ENCODE peak calls at places on chromosomes 12 and 14, in six cellular contexts. One of them, this sample, is unnamed.

GRCh38 chr14:90140956-90141316 is 79.1 kb downstream of the KCNK13 start:
- DNase-seq in GM23248: peak
- DNase-seq in mesenchymal stem cell: peak
- DNase-seq in IMR-90: peak
- DNase-seq in neuronal stem cell: no peak
- DNase-seq in HCT116: no peak
- DNase-seq in this sample: no peak

GRCh38 chr12:79895804-79896203 is 39.1 kb downstream of the PPP1R12A start:
- DNase-seq in HCT116: no peak
- DNase-seq in IMR-90: no peak
- DNase-seq in mesenchymal stem cell: no peak
- DNase-seq in GM23248: no peak
- DNase-seq in neuronal stem cell: no peak
- DNase-seq in this sample: no peak

GRCh38 chr12:8950702-8951478 is 1.4 kb upstream of the M6PR start:
- DNase-seq in GM23248: peak
- DNase-seq in IMR-90: no peak
- DNase-seq in mesenchymal stem cell: peak
- DNase-seq in neuronal stem cell: no peak
- DNase-seq in HCT116: no peak
- DNase-seq in this sample: no peak

GRCh38 chr12:116916122-116916521 is 5.4 kb downstream of the FBXW8 start:
- DNase-seq in mesenchymal stem cell: peak
- DNase-seq in IMR-90: peak
- DNase-seq in GM23248: peak
- DNase-seq in HCT116: peak
- DNase-seq in neuronal stem cell: no peak
- DNase-seq in this sample: no peak

GRCh38 chr12:52074006-52074405 is 4.2 kb downstream of the ATG101 start:
- DNase-seq in HCT116: no peak
- DNase-seq in GM23248: peak
- DNase-seq in IMR-90: no peak
- DNase-seq in neuronal stem cell: no peak
- DNase-seq in mesenchymal stem cell: peak
- DNase-seq in this sample: no peak

GRCh38 chr12:50283924-50284236 is 560 bp upstream of the LIMA1 start:
- DNase-seq in IMR-90: no peak
- DNase-seq in mesenchymal stem cell: no peak
- DNase-seq in GM23248: peak
- DNase-seq in neuronal stem cell: no peak
- DNase-seq in HCT116: no peak
- DNase-seq in this sample: no peak

GRCh38 chr14:81400202-81400678 is at the start of gene STON2:
- DNase-seq in GM23248: peak
- DNase-seq in mesenchymal stem cell: no peak
- DNase-seq in HCT116: peak
- DNase-seq in neuronal stem cell: no peak
- DNase-seq in IMR-90: no peak
- DNase-seq in this sample: no peak

GRCh38 chr14:75016815-75017214 is 14.1 kb downstream of the EIF2B2 start:
- DNase-seq in IMR-90: no peak
- DNase-seq in GM23248: no peak
- DNase-seq in neuronal stem cell: no peak
- DNase-seq in mesenchymal stem cell: no peak
- DNase-seq in HCT116: no peak
- DNase-seq in this sample: no peak

GRCh38 chr12:152440-152839 is 61.5 kb downstream of the SLC6A12 start:
- DNase-seq in mesenchymal stem cell: peak
- DNase-seq in IMR-90: peak
- DNase-seq in HCT116: no peak
- DNase-seq in neuronal stem cell: no peak
- DNase-seq in GM23248: peak
- DNase-seq in this sample: no peak

GRCh38 chr14:89524412-89524811 is 107.4 kb upstream of the FOXN3 start:
- DNase-seq in HCT116: no peak
- DNase-seq in GM23248: no peak
- DNase-seq in neuronal stem cell: no peak
- DNase-seq in IMR-90: no peak
- DNase-seq in mesenchymal stem cell: no peak
- DNase-seq in this sample: no peak

GRCh38 chr12:67969134-67969782 is 20.0 kb upstream of the IFNG-AS1 start:
- DNase-seq in IMR-90: no peak
- DNase-seq in GM23248: peak
- DNase-seq in HCT116: no peak
- DNase-seq in neuronal stem cell: no peak
- DNase-seq in mesenchymal stem cell: no peak
- DNase-seq in this sample: no peak

GRCh38 chr14:68141531-68142088 is 322.0 kb downstream of the RAD51B start:
- DNase-seq in neuronal stem cell: no peak
- DNase-seq in HCT116: peak
- DNase-seq in mesenchymal stem cell: peak
- DNase-seq in IMR-90: peak
- DNase-seq in GM23248: peak
- DNase-seq in this sample: no peak

GRCh38 chr12:32178341-32179010 is 71.8 kb downstream of the BICD1 start:
- DNase-seq in GM23248: no peak
- DNase-seq in neuronal stem cell: no peak
- DNase-seq in IMR-90: no peak
- DNase-seq in mesenchymal stem cell: no peak
- DNase-seq in HCT116: no peak
- DNase-seq in this sample: peak

GRCh38 chr14:52609445-52610044 is 56.9 kb downstream of the GPR137C start:
- DNase-seq in GM23248: no peak
- DNase-seq in IMR-90: no peak
- DNase-seq in neuronal stem cell: no peak
- DNase-seq in HCT116: no peak
- DNase-seq in mesenchymal stem cell: no peak
- DNase-seq in this sample: no peak

GRCh38 chr14:90674043-90674670 is 142.1 kb downstream of the TTC7B start:
- DNase-seq in GM23248: no peak
- DNase-seq in HCT116: no peak
- DNase-seq in mesenchymal stem cell: no peak
- DNase-seq in IMR-90: no peak
- DNase-seq in neuronal stem cell: no peak
- DNase-seq in this sample: no peak

GRCh38 chr12:108811411-108812185 is 45.8 kb downstream of the SSH1 start:
- DNase-seq in neuronal stem cell: no peak
- DNase-seq in HCT116: no peak
- DNase-seq in mesenchymal stem cell: no peak
- DNase-seq in IMR-90: no peak
- DNase-seq in GM23248: peak
- DNase-seq in this sample: no peak

GRCh38 chr12:304815-305214 is 42.2 kb upstream of the SLC6A13 start:
- DNase-seq in neuronal stem cell: no peak
- DNase-seq in HCT116: no peak
- DNase-seq in IMR-90: peak
- DNase-seq in GM23248: peak
- DNase-seq in mesenchymal stem cell: peak
- DNase-seq in this sample: no peak

GRCh38 chr12:5305425-5305824 is 126.5 kb upstream of the NTF3 start:
- DNase-seq in IMR-90: no peak
- DNase-seq in GM23248: no peak
- DNase-seq in mesenchymal stem cell: no peak
- DNase-seq in neuronal stem cell: no peak
- DNase-seq in HCT116: no peak
- DNase-seq in this sample: no peak

DNA sequence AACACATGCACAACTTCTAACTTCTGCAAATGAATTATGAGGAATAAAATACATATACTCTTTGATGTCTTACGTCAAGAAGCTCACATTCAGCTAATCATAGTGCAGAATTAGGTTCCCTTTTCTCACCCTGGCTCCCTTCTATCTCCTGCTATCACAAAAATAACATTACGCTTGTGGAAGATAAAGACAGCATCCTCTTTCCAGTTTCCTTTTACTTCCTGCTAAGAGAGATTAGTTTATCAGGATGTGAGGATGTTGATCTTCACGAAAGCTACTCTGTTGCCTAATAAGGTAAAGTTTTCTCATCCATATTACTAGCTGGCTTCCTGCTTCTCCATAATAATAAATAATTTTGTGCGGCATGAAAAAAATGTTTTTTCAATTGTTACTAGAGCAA is 217.6 kb upstream of the DCN start:
- DNase-seq in IMR-90: no peak
- DNase-seq in mesenchymal stem cell: no peak
- DNase-seq in neuronal stem cell: no peak
- DNase-seq in HCT116: no peak
- DNase-seq in GM23248: no peak
- DNase-seq in this sample: no peak
- H2AFZ ChIP-seq in IMR-90: no peak
- H2AFZ ChIP-seq in mesenchymal stem cell: no peak
- H2AFZ ChIP-seq in neuronal stem cell: no peak
- H2AFZ ChIP-seq in HCT116: no peak
- H2AFZ ChIP-seq in GM23248: no peak
- H2AFZ ChIP-seq in this sample: no peak

DNA sequence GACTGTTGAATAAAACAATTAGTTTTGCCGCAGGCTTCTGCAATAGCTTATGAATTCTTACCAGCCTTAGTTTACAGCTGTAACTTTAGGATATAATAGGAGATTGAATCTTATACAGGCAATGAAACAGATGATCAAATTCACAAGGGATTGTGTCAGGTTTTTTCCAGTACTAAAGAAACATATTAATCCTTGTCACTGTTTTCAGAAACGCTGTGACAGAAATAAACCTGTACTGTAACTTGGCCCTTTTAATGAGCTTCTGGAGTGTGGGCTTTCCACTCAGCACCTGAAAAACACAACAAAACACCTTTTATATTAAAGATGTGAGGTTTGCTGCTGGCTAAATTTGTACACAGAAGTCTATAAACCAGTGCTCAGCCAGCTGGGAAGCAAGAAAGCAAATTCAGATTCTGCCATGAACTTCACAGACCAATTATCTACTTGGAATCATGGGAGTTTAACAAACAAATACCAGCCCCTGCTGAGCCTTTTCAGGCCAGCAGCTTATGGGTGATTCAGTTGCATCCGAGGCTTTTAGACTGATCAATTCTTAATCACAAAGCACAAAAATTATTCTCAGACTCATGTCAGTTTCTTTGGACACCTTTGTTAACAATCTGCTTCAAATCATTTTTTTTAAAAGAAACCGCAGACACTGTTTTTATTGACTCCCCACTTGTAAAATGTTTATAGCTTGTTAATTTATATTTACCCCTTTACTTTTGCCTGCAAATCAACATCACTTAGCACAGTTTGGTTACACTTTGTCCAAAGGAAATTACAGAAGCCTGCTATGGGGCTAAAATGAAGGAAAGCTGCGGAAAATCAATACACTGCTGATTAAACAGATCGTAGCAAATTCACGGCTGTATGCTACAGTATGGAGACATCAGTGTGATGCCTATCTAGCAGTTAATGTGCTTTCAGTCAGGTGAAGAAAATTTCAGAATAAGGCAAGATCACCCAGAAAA is 109.6 kb downstream of the FOXG1 start:
- DNase-seq in neuronal stem cell: peak
- DNase-seq in GM23248: no peak
- DNase-seq in HCT116: no peak
- DNase-seq in IMR-90: no peak
- DNase-seq in mesenchymal stem cell: no peak
- DNase-seq in this sample: no peak
- H2AFZ ChIP-seq in neuronal stem cell: peak
- H2AFZ ChIP-seq in GM23248: no peak
- H2AFZ ChIP-seq in HCT116: no peak
- H2AFZ ChIP-seq in IMR-90: no peak
- H2AFZ ChIP-seq in mesenchymal stem cell: no peak
- H2AFZ ChIP-seq in this sample: no peak

DNA sequence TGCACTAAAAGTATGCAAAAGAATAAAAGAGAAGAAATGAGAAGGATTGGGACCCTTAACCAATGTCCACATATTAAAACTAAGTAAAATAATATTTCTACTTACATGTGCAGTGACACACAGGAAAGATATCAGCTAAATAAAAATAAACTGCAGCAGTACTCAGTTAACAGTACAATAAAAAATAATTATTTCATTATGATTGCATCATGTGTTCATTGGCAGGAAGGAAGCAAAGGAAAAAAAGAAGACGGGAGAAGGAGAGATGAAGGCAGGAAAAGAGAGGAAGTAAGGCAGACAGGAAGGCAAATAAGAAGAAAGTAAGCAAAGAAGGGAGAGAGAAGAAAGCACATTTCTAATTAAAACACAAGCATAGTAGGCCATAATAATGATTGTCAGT is 33.0 kb downstream of the RASSF9 start:
- DNase-seq in GM23248: peak
- DNase-seq in mesenchymal stem cell: no peak
- DNase-seq in HCT116: no peak
- DNase-seq in IMR-90: peak
- DNase-seq in neuronal stem cell: no peak
- DNase-seq in this sample: no peak
- H2AFZ ChIP-seq in GM23248: peak
- H2AFZ ChIP-seq in mesenchymal stem cell: no peak
- H2AFZ ChIP-seq in HCT116: peak
- H2AFZ ChIP-seq in IMR-90: no peak
- H2AFZ ChIP-seq in neuronal stem cell: no peak
- H2AFZ ChIP-seq in this sample: peak

GRCh38 chr12:49231881-49232650 is 32.8 kb upstream of the TUBA1C start:
- DNase-seq in mesenchymal stem cell: no peak
- DNase-seq in HCT116: no peak
- DNase-seq in IMR-90: no peak
- DNase-seq in GM23248: no peak
- DNase-seq in neuronal stem cell: no peak
- DNase-seq in this sample: no peak

GRCh38 chr12:49236423-49236822 is 28.5 kb upstream of the TUBA1C start:
- DNase-seq in mesenchymal stem cell: no peak
- DNase-seq in HCT116: no peak
- DNase-seq in neuronal stem cell: no peak
- DNase-seq in IMR-90: no peak
- DNase-seq in GM23248: no peak
- DNase-seq in this sample: no peak

GRCh38 chr12:49230810-49231209 is 34.1 kb upstream of the TUBA1C start:
- DNase-seq in GM23248: no peak
- DNase-seq in mesenchymal stem cell: no peak
- DNase-seq in IMR-90: no peak
- DNase-seq in neuronal stem cell: no peak
- DNase-seq in HCT116: no peak
- DNase-seq in this sample: no peak

GRCh38 chr12:49232940-49233841 is 31.7 kb upstream of the TUBA1C start:
- DNase-seq in HCT116: no peak
- DNase-seq in GM23248: no peak
- DNase-seq in IMR-90: peak
- DNase-seq in neuronal stem cell: peak
- DNase-seq in mesenchymal stem cell: peak
- DNase-seq in this sample: peak

DNA sequence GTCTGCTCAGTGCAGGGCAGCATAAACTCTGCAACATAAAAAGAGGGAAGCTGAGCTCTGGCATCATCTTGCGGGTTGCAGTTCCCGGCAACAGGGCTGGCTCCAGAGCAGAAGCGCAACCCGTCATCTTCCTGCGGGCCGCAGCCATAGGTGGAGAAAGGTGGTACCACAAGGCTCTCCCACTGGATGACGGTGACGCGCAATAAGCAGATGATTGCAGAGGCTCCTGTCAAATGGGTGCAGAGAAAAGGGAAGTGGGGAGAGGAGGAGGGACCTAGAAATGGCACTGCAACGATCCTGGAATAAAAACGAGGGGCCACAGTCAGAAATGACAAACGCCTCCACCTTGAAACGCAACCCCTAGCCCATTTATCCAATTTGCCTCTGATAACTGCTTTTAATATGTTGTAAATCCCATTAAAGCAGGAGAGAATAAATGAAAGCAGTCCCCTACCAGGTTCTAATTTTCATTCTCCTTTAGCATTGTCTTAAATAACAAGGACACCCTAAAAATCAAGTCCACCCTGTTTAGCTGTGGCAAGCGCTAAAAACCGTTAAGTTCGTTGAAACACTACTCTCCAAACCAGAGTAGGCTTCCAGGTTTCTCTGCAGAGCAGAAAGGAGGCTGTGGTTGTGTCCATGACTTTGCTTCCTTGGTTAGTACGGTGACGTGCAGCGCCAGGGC is 30.9 kb upstream of the TUBA1C start:
- DNase-seq in GM23248: no peak
- DNase-seq in mesenchymal stem cell: no peak
- DNase-seq in IMR-90: no peak
- DNase-seq in neuronal stem cell: no peak
- DNase-seq in HCT116: no peak
- DNase-seq in this sample: no peak
- H2AFZ ChIP-seq in GM23248: peak
- H2AFZ ChIP-seq in mesenchymal stem cell: peak
- H2AFZ ChIP-seq in IMR-90: peak
- H2AFZ ChIP-seq in neuronal stem cell: peak
- H2AFZ ChIP-seq in HCT116: peak
- H2AFZ ChIP-seq in this sample: peak

This sample was measured in SK-N-SH.